ENCODE peak calls at places on chromosome 16, in five cellular contexts. One of them, this sample, is unnamed.

GRCh38 chr16:47848481-47849109 is 307.2 kb downstream of the ABCC12 start:
- DNase-seq in NCI-H2171: no peak
- DNase-seq in SJSA1: no peak
- DNase-seq in foreskin keratinocyte: peak
- DNase-seq in fibroblast of gingiva: no peak
- DNase-seq in this sample: peak

GRCh38 chr16:48117217-48118105 is 38.3 kb downstream of the ABCC12 start:
- DNase-seq in foreskin keratinocyte: no peak
- DNase-seq in fibroblast of gingiva: peak
- DNase-seq in SJSA1: peak
- DNase-seq in NCI-H2171: no peak
- DNase-seq in this sample: peak

GRCh38 chr16:51159296-51159695 is 8.2 kb upstream of the SALL1 start:
- DNase-seq in SJSA1: no peak
- DNase-seq in NCI-H2171: no peak
- DNase-seq in foreskin keratinocyte: no peak
- DNase-seq in fibroblast of gingiva: no peak
- DNase-seq in this sample: no peak

GRCh38 chr16:8677481-8677880 is 3.1 kb downstream of the ABAT start:
- DNase-seq in NCI-H2171: no peak
- DNase-seq in foreskin keratinocyte: peak
- DNase-seq in fibroblast of gingiva: peak
- DNase-seq in SJSA1: no peak
- DNase-seq in this sample: peak

GRCh38 chr16:5479925-5480324 is 382.3 kb upstream of the EEF2KMT start:
- DNase-seq in foreskin keratinocyte: no peak
- DNase-seq in fibroblast of gingiva: no peak
- DNase-seq in SJSA1: no peak
- DNase-seq in NCI-H2171: no peak
- DNase-seq in this sample: no peak

GRCh38 chr16:84629580-84629979 is 11.7 kb upstream of the COTL1 start:
- DNase-seq in SJSA1: no peak
- DNase-seq in fibroblast of gingiva: no peak
- DNase-seq in foreskin keratinocyte: no peak
- DNase-seq in NCI-H2171: no peak
- DNase-seq in this sample: no peak

GRCh38 chr16:14354561-14355351 is 275.3 kb downstream of the PARN start:
- DNase-seq in NCI-H2171: peak
- DNase-seq in fibroblast of gingiva: peak
- DNase-seq in SJSA1: no peak
- DNase-seq in foreskin keratinocyte: no peak
- DNase-seq in this sample: no peak

GRCh38 chr16:67833418-67834241 is 8.5 kb upstream of the THAP11 start:
- DNase-seq in foreskin keratinocyte: peak
- DNase-seq in SJSA1: peak
- DNase-seq in NCI-H2171: peak
- DNase-seq in fibroblast of gingiva: peak
- DNase-seq in this sample: peak

GRCh38 chr16:88320947-88321634 is 61.7 kb upstream of the ZNF469 start:
- DNase-seq in SJSA1: no peak
- DNase-seq in foreskin keratinocyte: no peak
- DNase-seq in fibroblast of gingiva: no peak
- DNase-seq in NCI-H2171: no peak
- DNase-seq in this sample: no peak

GRCh38 chr16:27258241-27258734 is 10.3 kb downstream of the NSMCE1 start:
- DNase-seq in SJSA1: peak
- DNase-seq in foreskin keratinocyte: peak
- DNase-seq in NCI-H2171: no peak
- DNase-seq in fibroblast of gingiva: no peak
- DNase-seq in this sample: peak

GRCh38 chr16:84700518-84701277 is 898 bp downstream of the USP10 start:
- DNase-seq in fibroblast of gingiva: peak
- DNase-seq in SJSA1: peak
- DNase-seq in foreskin keratinocyte: no peak
- DNase-seq in NCI-H2171: no peak
- DNase-seq in this sample: peak

GRCh38 chr16:67241008-67241900 is 6.0 kb downstream of the FHOD1 start:
- DNase-seq in foreskin keratinocyte: peak
- DNase-seq in NCI-H2171: no peak
- DNase-seq in SJSA1: peak
- DNase-seq in fibroblast of gingiva: peak
- DNase-seq in this sample: peak

GRCh38 chr16:53457670-53458069 is 23.4 kb downstream of the RBL2 start:
- DNase-seq in NCI-H2171: no peak
- DNase-seq in SJSA1: no peak
- DNase-seq in foreskin keratinocyte: no peak
- DNase-seq in fibroblast of gingiva: no peak
- DNase-seq in this sample: no peak

GRCh38 chr16:87851601-87852000 is 17.7 kb downstream of the SLC7A5 start:
- DNase-seq in NCI-H2171: no peak
- DNase-seq in fibroblast of gingiva: no peak
- DNase-seq in SJSA1: no peak
- DNase-seq in foreskin keratinocyte: no peak
- DNase-seq in this sample: no peak

GRCh38 chr16:28166394-28167208 is 45.2 kb downstream of the XPO6 start:
- DNase-seq in SJSA1: no peak
- DNase-seq in foreskin keratinocyte: peak
- DNase-seq in fibroblast of gingiva: no peak
- DNase-seq in NCI-H2171: no peak
- DNase-seq in this sample: peak

GRCh38 chr16:21650517-21650916 is 1.9 kb downstream of the IGSF6 start:
- DNase-seq in fibroblast of gingiva: peak
- DNase-seq in foreskin keratinocyte: no peak
- DNase-seq in SJSA1: no peak
- DNase-seq in NCI-H2171: no peak
- DNase-seq in this sample: no peak

GRCh38 chr16:69100046-69100765 is 5.2 kb upstream of the HAS3 start:
- DNase-seq in fibroblast of gingiva: no peak
- DNase-seq in foreskin keratinocyte: no peak
- DNase-seq in SJSA1: no peak
- DNase-seq in NCI-H2171: no peak
- DNase-seq in this sample: no peak

GRCh38 chr16:54657058-54657708 is 273.5 kb upstream of the IRX5 start:
- DNase-seq in foreskin keratinocyte: peak
- DNase-seq in fibroblast of gingiva: peak
- DNase-seq in NCI-H2171: no peak
- DNase-seq in SJSA1: no peak
- DNase-seq in this sample: peak

GRCh38 chr16:67468731-67469130 is 12.2 kb downstream of the ATP6V0D1 start:
- DNase-seq in foreskin keratinocyte: peak
- DNase-seq in fibroblast of gingiva: no peak
- DNase-seq in NCI-H2171: no peak
- DNase-seq in SJSA1: no peak
- DNase-seq in this sample: no peak

GRCh38 chr16:46763147-46763546 is 15.0 kb upstream of the MYLK3 start:
- DNase-seq in fibroblast of gingiva: no peak
- DNase-seq in foreskin keratinocyte: no peak
- DNase-seq in NCI-H2171: peak
- DNase-seq in SJSA1: no peak
- DNase-seq in this sample: no peak

GRCh38 chr16:88613293-88613692 is 25.1 kb upstream of the IL17C start:
- DNase-seq in foreskin keratinocyte: no peak
- DNase-seq in fibroblast of gingiva: no peak
- DNase-seq in NCI-H2171: no peak
- DNase-seq in SJSA1: no peak
- DNase-seq in this sample: no peak

GRCh38 chr16:70749681-70750601 is 51.0 kb downstream of the VAC14 start:
- DNase-seq in foreskin keratinocyte: no peak
- DNase-seq in SJSA1: no peak
- DNase-seq in NCI-H2171: no peak
- DNase-seq in fibroblast of gingiva: no peak
- DNase-seq in this sample: no peak

GRCh38 chr16:57540906-57541753 is 1.3 kb upstream of the ADGRG5 start:
- DNase-seq in SJSA1: no peak
- DNase-seq in foreskin keratinocyte: peak
- DNase-seq in NCI-H2171: no peak
- DNase-seq in fibroblast of gingiva: no peak
- DNase-seq in this sample: peak

GRCh38 chr16:69485816-69486215 is 61.4 kb downstream of the CYB5B start:
- DNase-seq in foreskin keratinocyte: no peak
- DNase-seq in NCI-H2171: no peak
- DNase-seq in SJSA1: no peak
- DNase-seq in fibroblast of gingiva: no peak
- DNase-seq in this sample: no peak

GRCh38 chr16:70750893-70751467 is 50.0 kb downstream of the VAC14 start:
- DNase-seq in fibroblast of gingiva: peak
- DNase-seq in NCI-H2171: no peak
- DNase-seq in foreskin keratinocyte: no peak
- DNase-seq in SJSA1: peak
- DNase-seq in this sample: no peak

GRCh38 chr16:11613381-11614303 is 26.9 kb upstream of the LITAF start:
- DNase-seq in NCI-H2171: no peak
- DNase-seq in foreskin keratinocyte: peak
- DNase-seq in SJSA1: peak
- DNase-seq in fibroblast of gingiva: no peak
- DNase-seq in this sample: peak

GRCh38 chr16:5706206-5706605 is 608.6 kb upstream of the EEF2KMT start:
- DNase-seq in fibroblast of gingiva: no peak
- DNase-seq in NCI-H2171: no peak
- DNase-seq in foreskin keratinocyte: peak
- DNase-seq in SJSA1: no peak
- DNase-seq in this sample: no peak

This sample was measured in RWPE1.